ENCODE peak calls at places on chromosomes 12 and 14, in four cellular contexts. J is MM.1S, Z is IMR-90, Y is H1. W is an unnamed sample.

GRCh38 chr14:24070285-24071143 is 848 bp upstream of the CPNE6 start:
- DNase-seq in Z (no peak), J (no peak), Y (no peak), W (no peak)

GRCh38 chr14:103194256-103195045 is 71.2 kb downstream of the TNFAIP2 start:
- DNase-seq in Y (no peak), Z (peak; percentile 66), J (no peak), W (no peak)

GRCh38 chr12:28698541-28698940 is 450.5 kb upstream of the FAR2 start:
- DNase-seq in Z (no peak), Y (no peak), J (peak; percentile 9), W (no peak)

GRCh38 chr14:75010472-75010871 is 7.8 kb downstream of the EIF2B2 start:
- DNase-seq in Y (no peak), J (no peak), Z (no peak), W (no peak)

GRCh38 chr12:49678711-49679110 is 28.5 kb downstream of the FMNL3 start:
- DNase-seq in J (no peak), Z (peak; percentile 31), Y (no peak), W (no peak)

GRCh38 chr12:28145211-28145610 is 45.0 kb upstream of the CCDC91 start:
- DNase-seq in J (no peak), Z (no peak), Y (no peak), W (no peak)

GRCh38 chr12:131681257-131681620 is 29.7 kb upstream of the SFSWAP start:
- DNase-seq in Y (no peak), J (no peak), Z (no peak), W (peak; percentile 43)

GRCh38 chr14:68739701-68740100 is 53.2 kb downstream of the ZFP36L1 start:
- DNase-seq in Z (no peak), Y (no peak), J (no peak), W (no peak)

GRCh38 chr12:110084314-110085015 is 36.1 kb upstream of the C12orf76 start:
- DNase-seq in Z (no peak), Y (no peak), J (no peak), W (no peak)

GRCh38 chr14:34710744-34711143 is 3.6 kb downstream of the CFL2 start:
- DNase-seq in Y (no peak), J (no peak), Z (peak; percentile 66), W (no peak)

GRCh38 chr14:38502241-38502640 is 246.3 kb upstream of the CLEC14A start:
- DNase-seq in Y (no peak), J (no peak), Z (peak; percentile 59), W (no peak)

GRCh38 chr12:65779091-65779642 is 45.1 kb upstream of the HMGA2 start:
- DNase-seq in J (no peak), Z (peak; percentile 61), Y (no peak), W (no peak)

GRCh38 chr14:70343141-70343540 is 16.3 kb downstream of the COX16 start:
- DNase-seq in Z (no peak), J (no peak), Y (no peak), W (no peak)

GRCh38 chr12:32651956-32652210 is 27.2 kb upstream of the DNM1L start:
- DNase-seq in J (no peak), Y (no peak), Z (no peak), W (no peak)

GRCh38 chr12:50707396-50707795 is 56.5 kb upstream of the ATF1 start:
- DNase-seq in Y (no peak), Z (no peak), J (no peak), W (no peak)

GRCh38 chr14:102086346-102086971 is 385 bp downstream of the HSP90AA1 start:
- DNase-seq in J (peak; percentile 33), Z (peak; percentile 68), Y (no peak), W (peak; percentile 60)

GRCh38 chr14:61368061-61368710 is 46.8 kb downstream of the PRKCH start:
- DNase-seq in Y (no peak), J (no peak), Z (no peak), W (no peak)

GRCh38 chr14:94926176-94926575 is 156.3 kb upstream of the GSC start:
- DNase-seq in Z (no peak), J (no peak), Y (no peak), W (peak; percentile 32)

GRCh38 chr12:9087087-9087835 is 28.5 kb downstream of the A2M start:
- DNase-seq in J (no peak), Z (no peak), Y (no peak), W (no peak)

GRCh38 chr14:96267916-96268315 is 11.9 kb downstream of the BDKRB1 start:
- DNase-seq in Y (no peak), J (no peak), Z (peak; percentile 69), W (no peak)

GRCh38 chr14:87179936-87180335 is 813.0 kb downstream of the GALC start:
- DNase-seq in J (no peak), Z (no peak), Y (no peak), W (no peak)

GRCh38 chr14:72275242-72275641 is 343.0 kb downstream of the RGS6 start:
- DNase-seq in Y (no peak), J (no peak), Z (no peak), W (no peak)

DNA sequence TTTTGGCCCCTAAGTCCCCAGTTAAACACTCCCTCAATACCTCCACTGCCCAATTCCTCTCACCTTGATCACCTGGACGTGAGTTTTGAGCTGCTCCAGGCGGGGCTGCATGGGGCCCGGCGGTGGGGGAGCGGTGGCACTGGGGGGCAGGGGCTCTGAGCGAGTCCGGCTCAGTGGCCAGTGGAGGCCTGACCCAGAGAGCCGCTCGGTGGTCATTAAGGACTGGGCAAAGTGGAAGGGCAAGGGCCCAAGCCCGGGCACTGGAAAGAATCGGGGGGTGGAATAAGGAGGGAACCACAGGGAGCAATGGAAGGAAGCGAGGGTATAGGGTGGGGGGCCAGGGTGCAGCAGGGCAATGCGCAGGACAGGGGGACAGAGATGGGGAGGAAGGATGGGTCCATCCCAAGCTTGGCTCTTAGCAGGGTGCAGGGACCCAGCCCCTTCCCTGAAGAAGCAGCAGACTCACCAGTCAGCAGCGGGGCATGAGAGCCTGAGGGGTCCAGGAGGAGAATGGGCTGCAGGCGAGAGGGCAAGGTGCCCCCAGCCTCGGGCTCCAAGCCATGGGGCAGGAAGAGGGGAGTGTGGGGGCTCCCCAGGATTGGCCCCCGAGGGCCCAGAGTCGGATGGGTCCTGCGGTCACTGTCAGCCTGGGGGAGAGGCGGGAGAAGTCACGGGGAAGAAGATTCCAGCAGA is 22.2 kb downstream of the SLC48A1 start:
- DNase-seq in J (no peak), Z (no peak), Y (no peak), W (no peak)
- H3K9ac ChIP-seq in J (no peak overlapping the region), Z (no peak overlapping the region), Y (no peak overlapping the region), W (no peak overlapping the region)

GRCh38 chr12:127355061-127355820 is 911.7 kb upstream of the TMEM132C start:
- DNase-seq in Y (no peak), J (peak; percentile 14), Z (no peak), W (peak; percentile 83)
- TF ChIP-seq CTCF in Y (peak; percentile 76), J (peak; percentile 66), Z (no peak), W (peak; percentile 90)

DNA sequence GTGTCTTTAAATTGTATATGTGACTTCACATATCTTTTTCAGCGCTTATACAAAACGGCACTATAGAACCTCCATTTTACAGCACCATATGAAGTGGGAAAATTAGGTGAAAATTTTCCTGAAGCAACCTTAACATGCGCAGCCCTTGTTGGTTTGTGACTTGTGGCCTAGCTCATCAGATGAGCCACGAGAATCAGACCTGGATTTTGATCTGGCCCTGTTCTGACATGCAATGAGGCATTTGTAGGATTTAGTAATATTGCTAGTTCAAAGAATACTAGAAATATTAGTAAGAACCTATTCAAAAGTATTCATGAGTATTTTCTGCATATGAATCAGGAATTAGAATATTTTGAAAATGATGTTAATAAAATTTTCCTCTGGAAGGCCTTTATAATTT is 2.9 kb downstream of the CDKN1B start:
- DNase-seq in Z (no peak), Y (no peak), J (peak; percentile 43), W (no peak)
- H3K9ac ChIP-seq in Z (peak overlapping the region; percentile 75), Y (no peak overlapping the region), J (peak overlapping the region; percentile 100), W (no peak overlapping the region)

DNA sequence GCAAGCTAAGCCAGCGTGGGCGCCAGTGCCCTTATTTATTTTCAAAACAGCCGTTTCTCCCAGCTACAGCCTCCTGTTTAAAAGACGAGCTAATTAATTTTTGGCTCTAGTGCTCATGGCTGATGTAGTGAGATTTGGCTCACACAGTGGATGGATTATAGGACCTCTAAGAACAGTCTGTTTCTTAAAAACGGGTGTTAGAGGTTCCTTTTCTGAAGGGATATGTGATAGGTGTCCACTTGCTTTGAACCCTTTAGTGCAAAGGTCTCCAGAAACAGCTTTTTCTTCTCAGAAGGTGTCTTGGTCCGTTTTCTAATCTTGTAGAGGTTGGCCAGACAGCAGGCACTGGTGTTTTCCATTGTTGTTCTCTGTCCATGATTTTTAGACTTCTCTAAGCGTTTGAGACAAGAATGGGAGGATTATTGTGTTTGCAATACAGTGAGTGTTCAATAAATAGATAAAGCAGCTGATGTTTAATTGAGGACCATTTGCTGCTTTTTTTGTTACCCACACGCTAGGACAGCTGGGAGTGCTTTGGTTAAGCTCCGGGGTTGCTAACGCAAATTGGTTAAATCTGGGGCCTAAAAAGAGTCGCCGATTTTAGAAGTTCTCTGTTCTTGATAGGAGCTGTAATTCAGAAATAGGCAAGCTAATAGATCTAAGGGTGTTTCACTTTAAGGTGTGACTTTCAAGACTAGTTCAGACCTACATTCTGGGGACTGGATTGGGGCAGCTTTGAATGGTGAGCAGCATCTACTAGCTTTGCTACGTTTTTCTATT is 1.0 kb downstream of the BORCS5 start:
- DNase-seq in Y (no peak), Z (peak; percentile 34), J (peak; percentile 50), W (peak; percentile 42)
- TF ChIP-seq CTCF in Y (no peak), Z (no peak), J (no peak), W (no peak)

DNA sequence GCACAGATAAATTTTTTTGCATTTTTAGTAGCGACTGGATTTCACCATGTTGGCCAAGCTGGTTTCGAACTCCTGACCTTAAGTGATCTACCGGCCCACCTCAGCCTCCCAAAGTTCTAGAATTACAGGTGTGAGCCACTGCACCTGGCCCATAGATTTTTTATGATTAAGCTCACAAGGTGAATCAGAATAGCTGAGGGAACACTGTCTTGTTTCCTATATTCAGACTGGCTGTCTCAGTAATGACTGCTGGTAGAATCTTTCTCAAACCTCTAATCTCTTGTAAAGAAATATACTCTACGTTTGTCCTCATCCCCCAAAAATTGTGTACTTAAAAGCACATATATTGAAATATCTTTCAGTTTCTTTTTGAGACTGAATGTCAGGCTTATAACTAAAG is 362.1 kb downstream of the EGLN3 start:
- DNase-seq in Z (no peak), J (no peak), Y (no peak), W (no peak)
- H3K9ac ChIP-seq in Z (no peak overlapping the region), J (no peak overlapping the region), Y (no peak overlapping the region), W (no peak overlapping the region)

DNA sequence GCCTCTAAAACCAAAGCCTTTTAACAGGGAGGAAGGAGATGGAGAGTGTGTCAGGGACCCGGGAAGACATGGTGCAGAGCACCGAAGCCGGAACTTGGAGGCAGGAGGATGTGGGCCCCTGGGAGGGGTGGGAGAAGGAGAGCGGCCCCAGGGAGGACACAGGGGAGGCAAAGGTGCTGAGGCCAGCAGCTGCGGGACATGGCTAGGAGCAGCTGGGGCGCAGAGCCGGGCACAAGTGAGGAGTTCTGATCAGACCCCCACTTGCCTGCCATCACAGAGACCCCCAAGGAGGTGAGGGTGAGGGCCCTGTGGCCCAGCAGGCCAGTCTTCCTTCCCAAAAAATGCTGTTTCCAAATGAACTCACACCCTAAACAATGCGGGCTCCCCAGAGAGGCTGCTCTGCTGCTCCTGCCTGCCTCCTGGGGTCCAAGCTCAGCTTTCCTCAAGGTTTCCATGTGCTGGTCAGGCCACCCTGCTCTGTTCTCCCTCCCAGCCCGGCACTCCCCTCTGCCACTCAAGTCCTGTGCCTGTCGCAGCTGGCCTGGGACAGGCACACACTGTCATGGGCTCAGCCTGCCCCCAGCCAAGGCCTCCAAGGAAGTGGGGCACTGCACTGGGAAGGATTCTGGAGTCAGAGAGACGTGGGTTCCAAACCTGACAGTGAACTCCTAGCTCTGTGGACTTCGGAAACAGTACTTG is 24.0 kb downstream of the CHGA start:
- DNase-seq in J (no peak), Y (no peak), Z (no peak), W (no peak)
- TF ChIP-seq CTCF in J (no peak), Y (no peak), Z (no peak), W (no peak)